ENCODE peak calls at places on chromosomes 12 and 14, in six cellular contexts. One of them, this sample, is unnamed.

GRCh38 chr12:66103011-66103913 is 27.3 kb downstream of the LLPH start:
- DNase-seq in IMR-90: peak; percentile 31
- DNase-seq in H9: peak; percentile 64
- DNase-seq in mesenchymal stem cell: no peak
- DNase-seq in H1: peak; percentile 74
- DNase-seq in neuronal stem cell: no peak
- DNase-seq in this sample: peak; percentile 78

GRCh38 chr14:104967144-104967413 is 11.1 kb downstream of the AHNAK2 start:
- DNase-seq in mesenchymal stem cell: no peak
- DNase-seq in neuronal stem cell: no peak
- DNase-seq in H1: no peak
- DNase-seq in H9: no peak
- DNase-seq in IMR-90: no peak
- DNase-seq in this sample: no peak

GRCh38 chr14:54446201-54446693 is 5.1 kb upstream of the CNIH1 start:
- DNase-seq in mesenchymal stem cell: no peak
- DNase-seq in H9: no peak
- DNase-seq in neuronal stem cell: no peak
- DNase-seq in H1: no peak
- DNase-seq in IMR-90: no peak
- DNase-seq in this sample: no peak

GRCh38 chr12:11433664-11434063 is 38.3 kb upstream of the PRB2 start:
- DNase-seq in mesenchymal stem cell: no peak
- DNase-seq in H1: no peak
- DNase-seq in H9: no peak
- DNase-seq in IMR-90: no peak
- DNase-seq in neuronal stem cell: no peak
- DNase-seq in this sample: peak; percentile 77

GRCh38 chr12:131850856-131851559 is 22.8 kb downstream of the MMP17 start:
- DNase-seq in IMR-90: no peak
- DNase-seq in mesenchymal stem cell: no peak
- DNase-seq in H1: no peak
- DNase-seq in H9: peak; percentile 80
- DNase-seq in neuronal stem cell: no peak
- DNase-seq in this sample: no peak

GRCh38 chr14:55332654-55333570 is 61.7 kb downstream of the FBXO34 start:
- DNase-seq in mesenchymal stem cell: peak; percentile 55
- DNase-seq in neuronal stem cell: no peak
- DNase-seq in H1: no peak
- DNase-seq in IMR-90: peak; percentile 19
- DNase-seq in H9: no peak
- DNase-seq in this sample: no peak

GRCh38 chr12:95182868-95183415 is 34.3 kb downstream of the FGD6 start:
- DNase-seq in mesenchymal stem cell: peak; percentile 77
- DNase-seq in IMR-90: peak; percentile 73
- DNase-seq in H1: no peak
- DNase-seq in neuronal stem cell: no peak
- DNase-seq in H9: no peak
- DNase-seq in this sample: no peak

GRCh38 chr14:93207468-93208308 is 632 bp downstream of the UBR7 start:
- DNase-seq in neuronal stem cell: peak; percentile 49
- DNase-seq in mesenchymal stem cell: peak; percentile 79
- DNase-seq in IMR-90: peak; percentile 64
- DNase-seq in H1: peak; percentile 74
- DNase-seq in H9: no peak
- DNase-seq in this sample: peak; percentile 70

GRCh38 chr14:30521899-30522736 is 36.8 kb upstream of the G2E3 start:
- DNase-seq in H1: no peak
- DNase-seq in neuronal stem cell: peak; percentile 20
- DNase-seq in IMR-90: peak; percentile 51
- DNase-seq in mesenchymal stem cell: peak; percentile 57
- DNase-seq in H9: no peak
- DNase-seq in this sample: peak; percentile 47

GRCh38 chr12:110744176-110744575 is 1.5 kb upstream of the PPP1CC start:
- DNase-seq in H1: no peak
- DNase-seq in neuronal stem cell: no peak
- DNase-seq in IMR-90: peak; percentile 41
- DNase-seq in mesenchymal stem cell: no peak
- DNase-seq in H9: no peak
- DNase-seq in this sample: no peak

GRCh38 chr12:12899530-12900380 is 8.4 kb downstream of the GPRC5A start:
- DNase-seq in neuronal stem cell: no peak
- DNase-seq in IMR-90: peak; percentile 98
- DNase-seq in H1: no peak
- DNase-seq in mesenchymal stem cell: peak; percentile 97
- DNase-seq in H9: no peak
- DNase-seq in this sample: no peak

GRCh38 chr14:55707365-55707804 is 127.4 kb downstream of the KTN1 start:
- DNase-seq in neuronal stem cell: no peak
- DNase-seq in H1: no peak
- DNase-seq in mesenchymal stem cell: peak; percentile 70
- DNase-seq in IMR-90: peak; percentile 76
- DNase-seq in H9: no peak
- DNase-seq in this sample: peak; percentile 31

GRCh38 chr12:3419538-3419937 is 71.5 kb upstream of the PRMT8 start:
- DNase-seq in mesenchymal stem cell: no peak
- DNase-seq in IMR-90: no peak
- DNase-seq in H9: no peak
- DNase-seq in neuronal stem cell: peak; percentile 48
- DNase-seq in H1: no peak
- DNase-seq in this sample: no peak

GRCh38 chr12:120015313-120015712 is 26.3 kb downstream of the BICDL1 start:
- DNase-seq in H9: no peak
- DNase-seq in mesenchymal stem cell: no peak
- DNase-seq in H1: no peak
- DNase-seq in neuronal stem cell: no peak
- DNase-seq in IMR-90: no peak
- DNase-seq in this sample: no peak

GRCh38 chr12:54463034-54463433 is 10.4 kb downstream of the GTSF1 start:
- DNase-seq in mesenchymal stem cell: no peak
- DNase-seq in H1: no peak
- DNase-seq in H9: no peak
- DNase-seq in IMR-90: peak; percentile 27
- DNase-seq in neuronal stem cell: no peak
- DNase-seq in this sample: no peak

GRCh38 chr12:119802472-119802871 is 74.6 kb downstream of the CIT start:
- DNase-seq in IMR-90: peak; percentile 59
- DNase-seq in H9: no peak
- DNase-seq in H1: no peak
- DNase-seq in neuronal stem cell: no peak
- DNase-seq in mesenchymal stem cell: peak; percentile 23
- DNase-seq in this sample: peak; percentile 11

DNA sequence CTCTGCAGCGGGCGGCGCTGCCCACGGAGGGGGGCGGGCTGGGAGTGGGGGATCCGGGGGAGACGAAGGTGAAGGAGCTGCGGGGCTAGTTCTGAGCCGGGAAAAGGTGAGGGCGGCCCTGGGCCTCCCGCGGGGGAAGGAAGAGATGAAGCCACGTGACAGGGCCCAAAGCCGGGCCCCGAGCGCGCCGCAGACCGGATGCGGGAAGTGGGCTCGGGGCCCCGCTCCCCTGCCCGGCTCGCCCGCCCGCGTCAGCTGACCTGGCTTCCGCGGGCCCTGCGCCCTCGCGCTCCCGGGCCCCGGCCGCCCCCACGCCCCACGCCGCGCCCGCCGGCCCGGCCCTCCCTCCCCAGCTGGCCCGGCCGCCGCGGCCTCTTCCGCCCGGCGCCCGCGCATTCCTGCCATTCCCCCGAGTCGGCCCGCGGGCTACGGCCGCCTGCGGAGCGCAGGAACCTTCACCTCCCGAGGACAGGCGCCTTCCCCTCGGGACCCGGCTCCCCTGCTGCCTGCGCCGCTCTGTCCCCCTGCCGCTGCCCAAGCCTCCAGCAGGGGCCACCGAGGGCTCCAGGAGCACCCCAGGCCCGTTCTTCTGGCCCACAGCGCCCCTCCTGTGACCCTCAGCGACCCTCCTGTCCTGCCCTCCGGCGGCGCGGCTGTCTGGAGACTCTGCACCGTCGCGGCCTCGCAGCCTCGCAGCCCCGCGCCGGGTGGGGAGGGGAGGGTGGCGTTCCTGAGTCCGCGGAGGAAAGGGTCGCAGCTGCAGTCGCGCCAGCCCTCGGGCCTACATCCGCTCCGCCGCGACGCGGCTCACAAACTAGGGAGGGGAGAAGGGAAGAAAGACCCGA is 20.4 kb downstream of the NINJ2 start:
- DNase-seq in H9: peak; percentile 87
- DNase-seq in neuronal stem cell: peak; percentile 43
- DNase-seq in mesenchymal stem cell: peak; percentile 62
- DNase-seq in IMR-90: peak; percentile 34
- DNase-seq in H1: peak; percentile 78
- DNase-seq in this sample: peak; percentile 92
- H3K23ac ChIP-seq in H9: no peak overlapping the region
- H3K23ac ChIP-seq in neuronal stem cell: peak overlapping the region; percentile 90
- H3K23ac ChIP-seq in mesenchymal stem cell: peak overlapping the region; percentile 1
- H3K23ac ChIP-seq in IMR-90: peak overlapping the region; percentile 92
- H3K23ac ChIP-seq in H1: no peak overlapping the region
- H3K23ac ChIP-seq in this sample: peak overlapping the region; percentile 70

GRCh38 chr14:99742509-99743487 is 50.4 kb upstream of the EML1 start:
- DNase-seq in H9: no peak
- DNase-seq in neuronal stem cell: no peak
- DNase-seq in H1: no peak
- DNase-seq in IMR-90: no peak
- DNase-seq in mesenchymal stem cell: no peak
- DNase-seq in this sample: no peak

GRCh38 chr14:99744199-99744872 is 48.9 kb upstream of the EML1 start:
- DNase-seq in H1: no peak
- DNase-seq in neuronal stem cell: no peak
- DNase-seq in H9: peak; percentile 71
- DNase-seq in IMR-90: peak; percentile 67
- DNase-seq in mesenchymal stem cell: peak; percentile 31
- DNase-seq in this sample: peak; percentile 72

GRCh38 chr14:99745307-99745951 is 47.8 kb upstream of the EML1 start:
- DNase-seq in mesenchymal stem cell: peak; percentile 78
- DNase-seq in H1: no peak
- DNase-seq in IMR-90: peak; percentile 93
- DNase-seq in neuronal stem cell: no peak
- DNase-seq in H9: no peak
- DNase-seq in this sample: no peak

GRCh38 chr14:99747167-99747566 is 46.0 kb upstream of the EML1 start:
- DNase-seq in mesenchymal stem cell: no peak
- DNase-seq in neuronal stem cell: no peak
- DNase-seq in H9: no peak
- DNase-seq in IMR-90: no peak
- DNase-seq in H1: no peak
- DNase-seq in this sample: no peak

DNA sequence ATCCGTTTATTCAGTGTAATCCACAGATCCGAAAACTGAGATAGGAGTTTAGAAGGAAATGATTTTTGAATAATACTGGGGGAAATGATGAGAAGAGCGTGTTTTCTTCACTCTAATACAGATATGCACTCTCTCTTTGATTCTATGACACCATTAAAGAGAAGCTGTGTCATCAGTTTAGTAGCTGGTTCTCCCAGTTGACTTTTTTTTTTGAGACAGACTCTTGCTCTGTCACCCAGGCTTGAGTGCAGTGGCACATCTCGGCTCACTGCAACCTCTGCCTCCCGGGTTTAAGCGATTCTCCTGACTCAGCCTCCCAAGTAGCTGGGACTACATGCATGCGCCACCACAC is 48.4 kb upstream of the EML1 start:
- DNase-seq in mesenchymal stem cell: peak; percentile 30
- DNase-seq in neuronal stem cell: no peak
- DNase-seq in H1: no peak
- DNase-seq in H9: no peak
- DNase-seq in IMR-90: no peak
- DNase-seq in this sample: no peak
- H3K4me2 ChIP-seq in mesenchymal stem cell: no peak overlapping the region
- H3K4me2 ChIP-seq in neuronal stem cell: no peak overlapping the region
- H3K4me2 ChIP-seq in H1: peak overlapping the region; percentile 32
- H3K4me2 ChIP-seq in H9: peak overlapping the region; percentile 38
- H3K4me2 ChIP-seq in IMR-90: no peak overlapping the region
- H3K4me2 ChIP-seq in this sample: no peak overlapping the region

DNA sequence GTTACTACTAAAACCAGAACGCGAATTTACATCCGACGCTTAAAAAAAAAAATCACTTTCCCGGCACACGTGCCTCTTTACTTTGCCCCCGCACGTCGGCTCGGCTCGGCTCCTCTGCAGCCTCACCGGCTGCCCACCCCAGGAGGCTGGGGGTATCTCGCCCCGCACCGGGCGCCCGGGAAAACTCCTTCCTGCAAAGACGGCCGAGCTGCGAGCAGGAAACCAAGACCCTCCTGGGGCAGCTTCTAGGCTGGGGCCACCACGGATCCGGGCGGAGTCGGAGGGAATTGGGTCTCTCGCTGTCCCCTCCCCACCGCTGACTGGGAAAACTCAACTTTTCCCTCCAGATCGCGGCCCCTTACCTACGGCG is 595 bp downstream of the VSIG10 start:
- DNase-seq in H9: peak; percentile 60
- DNase-seq in IMR-90: peak; percentile 7
- DNase-seq in neuronal stem cell: no peak
- DNase-seq in H1: peak; percentile 73
- DNase-seq in mesenchymal stem cell: no peak
- DNase-seq in this sample: peak; percentile 69
- H2BK5ac ChIP-seq in H9: no peak overlapping the region
- H2BK5ac ChIP-seq in IMR-90: no peak overlapping the region
- H2BK5ac ChIP-seq in neuronal stem cell: peak overlapping the region; percentile 87
- H2BK5ac ChIP-seq in H1: peak overlapping the region; percentile 97
- H2BK5ac ChIP-seq in mesenchymal stem cell: peak overlapping the region; percentile 84
- H2BK5ac ChIP-seq in this sample: peak overlapping the region; percentile 54

GRCh38 chr14:103748539-103748867 is 32.9 kb downstream of the ZFYVE21 start:
- DNase-seq in H9: no peak
- DNase-seq in IMR-90: no peak
- DNase-seq in H1: no peak
- DNase-seq in mesenchymal stem cell: no peak
- DNase-seq in neuronal stem cell: no peak
- DNase-seq in this sample: no peak
- H3K23ac ChIP-seq in H9: no peak overlapping the region
- H3K23ac ChIP-seq in IMR-90: no peak overlapping the region
- H3K23ac ChIP-seq in H1: no peak overlapping the region
- H3K23ac ChIP-seq in mesenchymal stem cell: no peak overlapping the region
- H3K23ac ChIP-seq in neuronal stem cell: peak overlapping the region; percentile 35
- H3K23ac ChIP-seq in this sample: no peak overlapping the region

GRCh38 chr14:61033024-61033423 is 52.0 kb downstream of the SLC38A6 start:
- DNase-seq in H9: no peak
- DNase-seq in H1: no peak
- DNase-seq in neuronal stem cell: no peak
- DNase-seq in IMR-90: no peak
- DNase-seq in mesenchymal stem cell: no peak
- DNase-seq in this sample: no peak
- H3K4me2 ChIP-seq in H9: no peak overlapping the region
- H3K4me2 ChIP-seq in H1: no peak overlapping the region
- H3K4me2 ChIP-seq in neuronal stem cell: no peak overlapping the region
- H3K4me2 ChIP-seq in IMR-90: no peak overlapping the region
- H3K4me2 ChIP-seq in mesenchymal stem cell: no peak overlapping the region
- H3K4me2 ChIP-seq in this sample: no peak overlapping the region

GRCh38 chr14:35342160-35343010 is 50.2 kb downstream of the PSMA6 start:
- DNase-seq in H1: no peak
- DNase-seq in neuronal stem cell: no peak
- DNase-seq in H9: no peak
- DNase-seq in mesenchymal stem cell: no peak
- DNase-seq in IMR-90: peak; percentile 62
- DNase-seq in this sample: no peak
- H2BK5ac ChIP-seq in H1: no peak overlapping the region
- H2BK5ac ChIP-seq in neuronal stem cell: no peak overlapping the region
- H2BK5ac ChIP-seq in H9: no peak overlapping the region
- H2BK5ac ChIP-seq in mesenchymal stem cell: no peak overlapping the region
- H2BK5ac ChIP-seq in IMR-90: peak overlapping the region; percentile 81
- H2BK5ac ChIP-seq in this sample: peak overlapping the region; percentile 65

GRCh38 chr12:89352492-89353187 is at the start of gene DUSP6:
- DNase-seq in H9: peak; percentile 99
- DNase-seq in H1: peak; percentile 93
- DNase-seq in mesenchymal stem cell: peak; percentile 99
- DNase-seq in IMR-90: peak; percentile 99
- DNase-seq in neuronal stem cell: peak; percentile 98
- DNase-seq in this sample: peak; percentile 100
- H3K23ac ChIP-seq in H9: peak within 1 kb of the TSS; percentile 3
- H3K23ac ChIP-seq in H1: no peak within 1 kb of the TSS
- H3K23ac ChIP-seq in mesenchymal stem cell: peak within 1 kb of the TSS; percentile 96
- H3K23ac ChIP-seq in IMR-90: peak within 1 kb of the TSS; percentile 99
- H3K23ac ChIP-seq in neuronal stem cell: peak within 1 kb of the TSS; percentile 94
- H3K23ac ChIP-seq in this sample: peak within 1 kb of the TSS; percentile 98

GRCh38 chr14:95264271-95264973 is 55.3 kb downstream of the CLMN start:
- DNase-seq in neuronal stem cell: no peak
- DNase-seq in H1: no peak
- DNase-seq in H9: peak; percentile 3
- DNase-seq in mesenchymal stem cell: no peak
- DNase-seq in IMR-90: no peak
- DNase-seq in this sample: no peak
- H3K4me2 ChIP-seq in neuronal stem cell: no peak overlapping the region
- H3K4me2 ChIP-seq in H1: no peak overlapping the region
- H3K4me2 ChIP-seq in H9: no peak overlapping the region
- H3K4me2 ChIP-seq in mesenchymal stem cell: no peak overlapping the region
- H3K4me2 ChIP-seq in IMR-90: no peak overlapping the region
- H3K4me2 ChIP-seq in this sample: no peak overlapping the region